ENCODE peak calls at places on chromosomes 7 and 10, in four cellular contexts. E is naive thymus-derived CD8-positive, alpha-beta T cell; D is AG08396; F is aorta. U is an unnamed sample.
A peak's percentile ranks its signal among the peaks of the same experiment; 100 is the strongest.

GRCh38 chr7:122383934-122384333 is 79.4 kb upstream of the FEZF1 start:
- DNase-seq in E (no peak), F (no peak), D (no peak), U (no peak)

GRCh38 chr10:17029581-17030271 is 99.9 kb downstream of the CUBN start:
- DNase-seq in E (peak; percentile 59), F (peak; percentile 82), D (peak; percentile 56), U (no peak)

GRCh38 chr10:33963656-33964175 is 629.2 kb upstream of the NRP1 start:
- DNase-seq in D (no peak), E (no peak), F (no peak), U (no peak)

GRCh38 chr7:118671149-118671548 is 446.6 kb downstream of the ANKRD7 start:
- DNase-seq in D (no peak), E (no peak), F (no peak), U (no peak)

GRCh38 chr10:11443468-11444147 is 167.8 kb downstream of the USP6NL start:
- DNase-seq in F (no peak), E (no peak), D (no peak), U (no peak)

GRCh38 chr7:47282790-47283496 is 299.0 kb downstream of the TNS3 start:
- DNase-seq in F (no peak), E (no peak), D (no peak), U (no peak)

GRCh38 chr10:75655791-75656451 is 224.5 kb downstream of the LRMDA start:
- DNase-seq in E (no peak), F (no peak), D (peak; percentile 35), U (no peak)

GRCh38 chr7:106736508-106737201 is 75.7 kb upstream of the CCDC71L start:
- DNase-seq in E (peak; percentile 51), F (no peak), D (peak; percentile 67), U (no peak)

GRCh38 chr7:149883452-149883861 is 9.7 kb downstream of the ATP6V0E2 start:
- DNase-seq in E (peak; percentile 60), D (peak; percentile 54), F (peak; percentile 88), U (peak; percentile 75)

GRCh38 chr7:78232806-78233205 is 434.2 kb downstream of the PHTF2 start:
- DNase-seq in F (no peak), E (no peak), D (peak; percentile 35), U (no peak)

GRCh38 chr7:35253182-35253679 is 669 bp downstream of the TBX20 start:
- DNase-seq in D (no peak), E (no peak), F (no peak), U (no peak)

GRCh38 chr7:139725843-139726484 is 51.8 kb downstream of the HIPK2 start:
- DNase-seq in F (no peak), D (no peak), E (no peak), U (no peak)

GRCh38 chr7:139108256-139109187 is 998 bp downstream of the ZC3HAV1 start:
- DNase-seq in D (peak; percentile 46), F (peak; percentile 81), E (peak; percentile 37), U (peak; percentile 62)

GRCh38 chr7:27897001-27897400 is 157.0 kb downstream of the TAX1BP1 start:
- DNase-seq in F (no peak), D (peak; percentile 29), E (no peak), U (no peak)

GRCh38 chr7:63067897-63068585 is 930.6 kb upstream of the ZNF722 start:
- DNase-seq in F (no peak), E (no peak), D (no peak), U (no peak)

GRCh38 chr10:15027741-15028140 is 16.0 kb upstream of the OLAH start:
- DNase-seq in F (no peak), E (no peak), D (no peak), U (no peak)

GRCh38 chr10:11530806-11531205 is 80.6 kb downstream of the USP6NL start:
- DNase-seq in E (no peak), D (no peak), F (no peak), U (no peak)

GRCh38 chr7:52842192-52842900 is 193.1 kb upstream of the POM121L12 start:
- DNase-seq in D (no peak), E (no peak), F (no peak), U (no peak)

GRCh38 chr10:64036996-64037666 is 515.9 kb downstream of the REEP3 start:
- DNase-seq in D (no peak), F (no peak), E (no peak), U (no peak)

GRCh38 chr7:11491811-11492210 is 340.2 kb downstream of the THSD7A start:
- DNase-seq in F (no peak), E (no peak), D (no peak), U (no peak)

GRCh38 chr7:134792968-134793367 is 13.5 kb downstream of the CALD1 start:
- DNase-seq in E (no peak), F (no peak), D (no peak), U (no peak)

GRCh38 chr7:52715701-52716100 is 319.7 kb upstream of the POM121L12 start:
- DNase-seq in E (no peak), F (no peak), D (no peak), U (no peak)

GRCh38 chr7:149759111-149759510 is 14.3 kb downstream of the ZNF467 start:
- DNase-seq in E (no peak), F (no peak), D (no peak), U (no peak)

GRCh38 chr7:111041577-111041976 is 49.4 kb upstream of the LRRN3 start:
- DNase-seq in D (no peak), F (no peak), E (no peak), U (no peak)

GRCh38 chr7:128409435-128410091 is at the start of gene IMPDH1:
- DNase-seq in E (peak; percentile 84), D (peak; percentile 99), F (peak; percentile 97), U (peak; percentile 92)

GRCh38 chr10:78688945-78689935 is 379.5 kb upstream of the ZMIZ1 start:
- DNase-seq in F (peak; percentile 86), E (no peak), D (peak; percentile 29), U (no peak)

GRCh38 chr10:88456730-88457129 is 126.4 kb downstream of the RNLS start:
- DNase-seq in E (no peak), D (peak; percentile 9), F (no peak), U (no peak)

GRCh38 chr7:112452102-112452888 is 2.0 kb downstream of the IFRD1 start:
- DNase-seq in E (no peak), F (peak; percentile 88), D (no peak), U (peak; percentile 41)

GRCh38 chr10:36187382-36188042 is 545.4 kb upstream of the FZD8 start:
- DNase-seq in E (no peak), F (no peak), D (no peak), U (no peak)

GRCh38 chr7:135994466-135995205 is 17.5 kb upstream of the MTPN start:
- DNase-seq in E (no peak), F (no peak), D (no peak), U (no peak)

GRCh38 chr7:106277976-106278375 is 6.8 kb downstream of the NAMPT start:
- DNase-seq in F (no peak), D (no peak), E (no peak), U (no peak)

GRCh38 chr7:38398725-38399321 is 125.4 kb upstream of the TARP start:
- DNase-seq in D (peak; percentile 66), E (peak; percentile 55), F (peak; percentile 81), U (no peak)

GRCh38 chr10:31927597-31928530 is 767 bp downstream of the ARHGAP12 start:
- DNase-seq in F (peak; percentile 84), E (peak; percentile 60), D (peak; percentile 56), U (peak; percentile 68)

GRCh38 chr10:93383562-93383981 is 98.6 kb downstream of the MYOF start:
- DNase-seq in D (peak; percentile 85), E (no peak), F (no peak), U (no peak)

GRCh38 chr10:5861269-5862031 is 28.2 kb downstream of the ANKRD16 start:
- DNase-seq in D (peak; percentile 77), F (no peak), E (no peak), U (no peak)

GRCh38 chr7:55044791-55045190 is 26.0 kb downstream of the EGFR start:
- DNase-seq in F (no peak), D (peak; percentile 31), E (no peak), U (no peak)

U was measured in right lobe of liver.